ENCODE peak calls at places on chromosomes 3 and 15, in seven cellular contexts. One of them, this sample, is unnamed.

GRCh38 chr15:53918180-53919079 is 59.8 kb upstream of the UNC13C start:
- DNase-seq in lower lobe of right lung: no peak
- DNase-seq in esophagus squamous epithelium: no peak
- DNase-seq in AG04450: no peak
- DNase-seq in body of pancreas: no peak
- DNase-seq in tibial artery: no peak
- DNase-seq in foreskin fibroblast: no peak
- DNase-seq in this sample: no peak

GRCh38 chr15:46277994-46278885 is 643.4 kb downstream of the SQOR start:
- DNase-seq in lower lobe of right lung: no peak
- DNase-seq in esophagus squamous epithelium: no peak
- DNase-seq in AG04450: no peak
- DNase-seq in body of pancreas: no peak
- DNase-seq in tibial artery: no peak
- DNase-seq in foreskin fibroblast: no peak
- DNase-seq in this sample: no peak

GRCh38 chr3:5565026-5565425 is 377.5 kb downstream of the EDEM1 start:
- DNase-seq in lower lobe of right lung: no peak
- DNase-seq in esophagus squamous epithelium: no peak
- DNase-seq in AG04450: no peak
- DNase-seq in body of pancreas: no peak
- DNase-seq in tibial artery: no peak
- DNase-seq in foreskin fibroblast: no peak
- DNase-seq in this sample: no peak

GRCh38 chr15:28915935-28916334 is 30.2 kb downstream of the APBA2 start:
- DNase-seq in lower lobe of right lung: peak
- DNase-seq in esophagus squamous epithelium: no peak
- DNase-seq in AG04450: no peak
- DNase-seq in body of pancreas: no peak
- DNase-seq in tibial artery: peak
- DNase-seq in foreskin fibroblast: no peak
- DNase-seq in this sample: no peak

GRCh38 chr3:130539005-130539404 is 22.0 kb downstream of the COL6A6 start:
- DNase-seq in lower lobe of right lung: peak
- DNase-seq in esophagus squamous epithelium: no peak
- DNase-seq in AG04450: no peak
- DNase-seq in body of pancreas: peak
- DNase-seq in tibial artery: no peak
- DNase-seq in foreskin fibroblast: peak
- DNase-seq in this sample: no peak

GRCh38 chr3:178748874-178749273 is 212.6 kb downstream of the KCNMB2 start:
- DNase-seq in lower lobe of right lung: no peak
- DNase-seq in esophagus squamous epithelium: no peak
- DNase-seq in AG04450: no peak
- DNase-seq in body of pancreas: no peak
- DNase-seq in tibial artery: no peak
- DNase-seq in foreskin fibroblast: no peak
- DNase-seq in this sample: no peak

GRCh38 chr3:113834983-113835382 is 3.6 kb upstream of the GRAMD1C start:
- DNase-seq in lower lobe of right lung: no peak
- DNase-seq in esophagus squamous epithelium: no peak
- DNase-seq in AG04450: no peak
- DNase-seq in body of pancreas: no peak
- DNase-seq in tibial artery: no peak
- DNase-seq in foreskin fibroblast: no peak
- DNase-seq in this sample: no peak

GRCh38 chr15:34161329-34161953 is 48.5 kb downstream of the KATNBL1 start:
- DNase-seq in lower lobe of right lung: no peak
- DNase-seq in esophagus squamous epithelium: no peak
- DNase-seq in AG04450: no peak
- DNase-seq in body of pancreas: no peak
- DNase-seq in tibial artery: no peak
- DNase-seq in foreskin fibroblast: no peak
- DNase-seq in this sample: no peak

GRCh38 chr15:101578443-101578894 is 73.7 kb downstream of the TM2D3 start:
- DNase-seq in lower lobe of right lung: no peak
- DNase-seq in esophagus squamous epithelium: no peak
- DNase-seq in AG04450: no peak
- DNase-seq in body of pancreas: peak
- DNase-seq in tibial artery: no peak
- DNase-seq in foreskin fibroblast: no peak
- DNase-seq in this sample: no peak

GRCh38 chr3:89315750-89316149 is 208.3 kb downstream of the EPHA3 start:
- DNase-seq in lower lobe of right lung: no peak
- DNase-seq in esophagus squamous epithelium: no peak
- DNase-seq in AG04450: no peak
- DNase-seq in body of pancreas: no peak
- DNase-seq in tibial artery: no peak
- DNase-seq in foreskin fibroblast: no peak
- DNase-seq in this sample: no peak

GRCh38 chr3:100465871-100466777 is 26.3 kb upstream of the TMEM45A start:
- DNase-seq in lower lobe of right lung: no peak
- DNase-seq in esophagus squamous epithelium: no peak
- DNase-seq in AG04450: no peak
- DNase-seq in body of pancreas: no peak
- DNase-seq in tibial artery: no peak
- DNase-seq in foreskin fibroblast: no peak
- DNase-seq in this sample: no peak

GRCh38 chr3:134627831-134628230 is 23.0 kb downstream of the KY start:
- DNase-seq in lower lobe of right lung: no peak
- DNase-seq in esophagus squamous epithelium: no peak
- DNase-seq in AG04450: no peak
- DNase-seq in body of pancreas: no peak
- DNase-seq in tibial artery: no peak
- DNase-seq in foreskin fibroblast: peak
- DNase-seq in this sample: no peak

GRCh38 chr3:57942366-57942765 is 65.9 kb upstream of the FLNB start:
- DNase-seq in lower lobe of right lung: no peak
- DNase-seq in esophagus squamous epithelium: no peak
- DNase-seq in AG04450: no peak
- DNase-seq in body of pancreas: no peak
- DNase-seq in tibial artery: no peak
- DNase-seq in foreskin fibroblast: no peak
- DNase-seq in this sample: no peak

GRCh38 chr3:89697321-89697916 is 590.0 kb downstream of the EPHA3 start:
- DNase-seq in lower lobe of right lung: no peak
- DNase-seq in esophagus squamous epithelium: no peak
- DNase-seq in AG04450: no peak
- DNase-seq in body of pancreas: no peak
- DNase-seq in tibial artery: no peak
- DNase-seq in foreskin fibroblast: no peak
- DNase-seq in this sample: no peak

GRCh38 chr3:196073188-196073838 is 8.6 kb downstream of the TFRC start:
- DNase-seq in lower lobe of right lung: no peak
- DNase-seq in esophagus squamous epithelium: no peak
- DNase-seq in AG04450: peak
- DNase-seq in body of pancreas: peak
- DNase-seq in tibial artery: no peak
- DNase-seq in foreskin fibroblast: peak
- DNase-seq in this sample: no peak

GRCh38 chr3:29171583-29171990 is 109.3 kb upstream of the RBMS3 start:
- DNase-seq in lower lobe of right lung: no peak
- DNase-seq in esophagus squamous epithelium: no peak
- DNase-seq in AG04450: no peak
- DNase-seq in body of pancreas: no peak
- DNase-seq in tibial artery: no peak
- DNase-seq in foreskin fibroblast: no peak
- DNase-seq in this sample: no peak

GRCh38 chr3:12301513-12301912 is 12.6 kb downstream of the PPARG start:
- DNase-seq in lower lobe of right lung: no peak
- DNase-seq in esophagus squamous epithelium: no peak
- DNase-seq in AG04450: no peak
- DNase-seq in body of pancreas: no peak
- DNase-seq in tibial artery: no peak
- DNase-seq in foreskin fibroblast: no peak
- DNase-seq in this sample: no peak

GRCh38 chr3:77780621-77781020 is 740.7 kb downstream of the ROBO2 start:
- DNase-seq in lower lobe of right lung: no peak
- DNase-seq in esophagus squamous epithelium: no peak
- DNase-seq in AG04450: no peak
- DNase-seq in body of pancreas: no peak
- DNase-seq in tibial artery: no peak
- DNase-seq in foreskin fibroblast: no peak
- DNase-seq in this sample: no peak

GRCh38 chr3:181726351-181727121 is 14.8 kb downstream of the SOX2 start:
- DNase-seq in lower lobe of right lung: no peak
- DNase-seq in esophagus squamous epithelium: no peak
- DNase-seq in AG04450: no peak
- DNase-seq in body of pancreas: no peak
- DNase-seq in tibial artery: no peak
- DNase-seq in foreskin fibroblast: no peak
- DNase-seq in this sample: no peak

GRCh38 chr3:23600178-23600577 is 205.6 kb upstream of the UBE2E1 start:
- DNase-seq in lower lobe of right lung: no peak
- DNase-seq in esophagus squamous epithelium: no peak
- DNase-seq in AG04450: peak
- DNase-seq in body of pancreas: no peak
- DNase-seq in tibial artery: no peak
- DNase-seq in foreskin fibroblast: peak
- DNase-seq in this sample: peak

GRCh38 chr15:92429378-92430066 is 35.8 kb downstream of the ST8SIA2 start:
- DNase-seq in lower lobe of right lung: no peak
- DNase-seq in esophagus squamous epithelium: no peak
- DNase-seq in AG04450: peak
- DNase-seq in body of pancreas: no peak
- DNase-seq in tibial artery: no peak
- DNase-seq in foreskin fibroblast: peak
- DNase-seq in this sample: peak

GRCh38 chr3:150761831-150762661 is 923 bp downstream of the SIAH2 start:
- DNase-seq in lower lobe of right lung: peak
- DNase-seq in esophagus squamous epithelium: no peak
- DNase-seq in AG04450: no peak
- DNase-seq in body of pancreas: peak
- DNase-seq in tibial artery: peak
- DNase-seq in foreskin fibroblast: peak
- DNase-seq in this sample: no peak

GRCh38 chr3:112605285-112605684 is 35.7 kb downstream of the CCDC80 start:
- DNase-seq in lower lobe of right lung: no peak
- DNase-seq in esophagus squamous epithelium: no peak
- DNase-seq in AG04450: peak
- DNase-seq in body of pancreas: no peak
- DNase-seq in tibial artery: no peak
- DNase-seq in foreskin fibroblast: peak
- DNase-seq in this sample: peak

GRCh38 chr3:30723211-30723610 is 116.8 kb downstream of the TGFBR2 start:
- DNase-seq in lower lobe of right lung: no peak
- DNase-seq in esophagus squamous epithelium: no peak
- DNase-seq in AG04450: no peak
- DNase-seq in body of pancreas: no peak
- DNase-seq in tibial artery: no peak
- DNase-seq in foreskin fibroblast: no peak
- DNase-seq in this sample: no peak

GRCh38 chr3:9121366-9121765 is 128.1 kb downstream of the SRGAP3 start:
- DNase-seq in lower lobe of right lung: no peak
- DNase-seq in esophagus squamous epithelium: no peak
- DNase-seq in AG04450: no peak
- DNase-seq in body of pancreas: no peak
- DNase-seq in tibial artery: no peak
- DNase-seq in foreskin fibroblast: no peak
- DNase-seq in this sample: no peak

DNA sequence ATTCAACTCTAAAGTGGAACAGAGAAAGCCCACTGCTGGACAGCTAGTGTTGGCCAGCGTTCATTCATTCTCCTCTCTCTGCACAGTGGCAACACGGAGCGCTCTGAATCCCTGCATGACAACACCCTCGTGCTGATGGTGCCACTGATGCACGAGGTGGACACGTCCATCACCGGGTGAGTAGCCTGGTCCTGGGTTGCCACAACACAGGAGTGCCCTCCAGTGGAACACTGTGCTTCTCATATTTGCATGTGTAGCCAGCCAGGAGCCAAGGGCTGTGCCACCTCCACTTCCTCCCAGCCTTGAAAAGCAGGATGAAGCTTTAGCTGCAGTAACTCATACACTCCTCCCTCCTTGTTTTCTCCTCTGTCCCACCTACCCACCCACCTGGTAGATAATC is 120.0 kb upstream of the CTDSPL start:
- DNase-seq in lower lobe of right lung: peak
- DNase-seq in esophagus squamous epithelium: no peak
- DNase-seq in AG04450: no peak
- DNase-seq in body of pancreas: peak
- DNase-seq in tibial artery: peak
- DNase-seq in foreskin fibroblast: peak
- DNase-seq in this sample: no peak
- TF ChIP-seq CTCF in lower lobe of right lung: peak
- TF ChIP-seq CTCF in esophagus squamous epithelium: no peak
- TF ChIP-seq CTCF in AG04450: no peak
- TF ChIP-seq CTCF in body of pancreas: peak
- TF ChIP-seq CTCF in tibial artery: peak
- TF ChIP-seq CTCF in foreskin fibroblast: no peak
- TF ChIP-seq CTCF in this sample: no peak

GRCh38 chr3:64560802-64561502 is 126.8 kb downstream of the ADAMTS9 start:
- DNase-seq in lower lobe of right lung: no peak
- DNase-seq in esophagus squamous epithelium: no peak
- DNase-seq in AG04450: no peak
- DNase-seq in body of pancreas: no peak
- DNase-seq in tibial artery: no peak
- DNase-seq in foreskin fibroblast: no peak
- DNase-seq in this sample: no peak
- H3K4me3 ChIP-seq in lower lobe of right lung: peak
- H3K4me3 ChIP-seq in esophagus squamous epithelium: peak
- H3K4me3 ChIP-seq in AG04450: no peak
- H3K4me3 ChIP-seq in body of pancreas: no peak
- H3K4me3 ChIP-seq in tibial artery: peak
- H3K4me3 ChIP-seq in foreskin fibroblast: no peak
- H3K4me3 ChIP-seq in this sample: no peak

DNA sequence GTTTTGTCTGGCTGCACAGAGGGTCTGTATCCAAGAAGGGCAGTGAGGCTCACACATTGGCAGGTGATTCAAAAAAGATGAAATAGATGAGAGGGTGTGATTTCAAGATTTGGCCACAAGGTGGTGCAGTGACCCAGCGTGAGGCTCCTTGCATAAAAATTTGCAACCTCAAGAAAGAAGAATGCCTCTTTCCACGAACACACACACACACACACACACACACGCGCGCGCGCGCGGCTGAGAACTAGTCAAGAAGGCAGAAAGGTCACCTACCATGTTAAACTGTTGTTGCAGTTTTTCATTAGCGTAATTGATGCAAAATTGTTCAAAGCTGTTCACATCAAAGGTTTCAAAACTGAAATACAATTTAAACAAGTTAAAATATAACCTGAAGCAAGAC is 39.2 kb downstream of the MYO5C start:
- DNase-seq in lower lobe of right lung: no peak
- DNase-seq in esophagus squamous epithelium: peak
- DNase-seq in AG04450: peak
- DNase-seq in body of pancreas: peak
- DNase-seq in tibial artery: peak
- DNase-seq in foreskin fibroblast: peak
- DNase-seq in this sample: no peak
- TF ChIP-seq CTCF in lower lobe of right lung: peak
- TF ChIP-seq CTCF in esophagus squamous epithelium: peak
- TF ChIP-seq CTCF in AG04450: peak
- TF ChIP-seq CTCF in body of pancreas: peak
- TF ChIP-seq CTCF in tibial artery: peak
- TF ChIP-seq CTCF in foreskin fibroblast: peak
- TF ChIP-seq CTCF in this sample: peak

DNA sequence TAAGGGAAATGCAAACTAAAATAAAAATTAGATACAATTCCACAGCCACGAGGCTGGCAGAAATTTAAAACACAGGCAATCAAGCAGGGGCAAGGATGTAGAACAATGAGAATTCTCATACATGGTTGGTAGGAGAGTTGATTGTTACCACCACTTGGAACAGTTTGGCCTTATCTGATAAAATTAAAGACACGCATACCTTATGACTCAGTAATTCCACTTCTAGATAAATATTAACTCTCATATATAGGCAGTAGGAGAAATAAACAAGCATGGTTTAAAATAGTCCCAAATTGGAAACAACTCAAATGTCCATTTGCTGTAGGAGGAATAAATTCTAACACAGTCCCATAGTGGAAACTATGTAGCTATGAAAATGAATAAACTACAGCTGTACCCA is 42.3 kb upstream of the USP3 start:
- DNase-seq in lower lobe of right lung: no peak
- DNase-seq in esophagus squamous epithelium: no peak
- DNase-seq in AG04450: peak
- DNase-seq in body of pancreas: no peak
- DNase-seq in tibial artery: no peak
- DNase-seq in foreskin fibroblast: peak
- DNase-seq in this sample: no peak
- H3K4me3 ChIP-seq in lower lobe of right lung: no peak
- H3K4me3 ChIP-seq in esophagus squamous epithelium: no peak
- H3K4me3 ChIP-seq in AG04450: no peak
- H3K4me3 ChIP-seq in body of pancreas: no peak
- H3K4me3 ChIP-seq in tibial artery: no peak
- H3K4me3 ChIP-seq in foreskin fibroblast: no peak
- H3K4me3 ChIP-seq in this sample: no peak